ENCODE peak calls at places on chromosomes 7 and 10, in seven cellular contexts. N is stomach, B is GM23338, U is esophagus muscularis mucosa, V is fibroblast of lung, D is pancreas, T is prostate gland. G is an unnamed sample.

GRCh38 chr10:103238506-103239252 is 7.0 kb upstream of the RPEL1 start:
- DNase-seq in N (peak), B (peak), U (no peak), V (peak), D (no peak), T (no peak), G (peak)

GRCh38 chr7:140918236-140918635 is 6.5 kb downstream of the BRAF start:
- DNase-seq in N (no peak), B (no peak), U (no peak), V (no peak), D (no peak), T (no peak), G (no peak)

GRCh38 chr10:129761166-129761565 is 202.9 kb downstream of the EBF3 start:
- DNase-seq in N (peak), B (no peak), U (peak), V (no peak), D (no peak), T (no peak), G (no peak)

GRCh38 chr10:91672021-91672608 is 39.2 kb upstream of the PPP1R3C start:
- DNase-seq in N (no peak), B (peak), U (peak), V (peak), D (no peak), T (no peak), G (no peak)

GRCh38 chr7:84422790-84423189 is 228.2 kb upstream of the SEMA3A start:
- DNase-seq in N (no peak), B (no peak), U (no peak), V (peak), D (no peak), T (no peak), G (no peak)

GRCh38 chr7:78178319-78178718 is 379.7 kb downstream of the PHTF2 start:
- DNase-seq in N (no peak), B (no peak), U (no peak), V (peak), D (no peak), T (no peak), G (no peak)

GRCh38 chr10:71684356-71685173 is 35.0 kb downstream of the C10orf105 start:
- DNase-seq in N (no peak), B (no peak), U (no peak), V (no peak), D (no peak), T (no peak), G (no peak)

GRCh38 chr7:7539152-7539551 is 3.5 kb upstream of the COL28A1 start:
- DNase-seq in N (no peak), B (no peak), U (no peak), V (no peak), D (no peak), T (no peak), G (no peak)

GRCh38 chr7:134831862-134832261 is 52.4 kb downstream of the CALD1 start:
- DNase-seq in N (no peak), B (no peak), U (no peak), V (peak), D (no peak), T (no peak), G (no peak)

DNA sequence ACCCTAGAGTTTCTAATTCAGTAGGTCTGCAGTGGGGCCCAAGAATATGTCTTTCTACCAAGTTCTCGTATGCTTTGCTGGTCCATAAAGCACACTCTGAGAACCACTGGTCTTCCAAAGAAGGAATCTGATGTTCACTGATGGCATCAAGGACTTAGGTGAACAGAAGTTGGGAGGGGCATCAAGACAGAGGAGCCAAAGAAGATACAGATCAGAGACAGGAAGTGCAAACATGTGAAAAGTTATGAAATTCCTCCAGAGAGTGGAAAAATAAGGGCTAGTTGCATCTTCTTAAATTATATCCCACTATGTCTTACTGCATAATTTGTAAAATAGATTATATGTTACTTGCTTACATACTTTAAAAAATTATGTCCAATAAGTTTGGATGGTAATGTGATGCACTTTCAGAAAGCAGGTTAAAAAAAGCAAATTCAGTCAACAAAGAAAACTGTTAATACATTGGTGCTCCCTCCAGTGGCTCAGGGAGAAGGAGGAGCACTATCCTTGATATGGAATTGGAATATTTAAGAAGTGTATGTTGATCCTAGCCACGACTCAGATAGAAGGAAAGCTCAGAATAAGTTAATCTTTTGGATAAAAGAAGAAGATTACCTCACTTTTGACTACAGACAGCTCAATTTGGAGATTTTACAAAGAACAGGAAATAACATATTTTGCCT is 35.8 kb downstream of the CREB3L2 start:
- DNase-seq in N (no peak), B (no peak), U (no peak), V (no peak), D (no peak), T (no peak), G (no peak)
- TF ChIP-seq CTCF in N (no peak), B (no peak), U (no peak), V (peak), D (no peak), T (no peak), G (no peak)

DNA sequence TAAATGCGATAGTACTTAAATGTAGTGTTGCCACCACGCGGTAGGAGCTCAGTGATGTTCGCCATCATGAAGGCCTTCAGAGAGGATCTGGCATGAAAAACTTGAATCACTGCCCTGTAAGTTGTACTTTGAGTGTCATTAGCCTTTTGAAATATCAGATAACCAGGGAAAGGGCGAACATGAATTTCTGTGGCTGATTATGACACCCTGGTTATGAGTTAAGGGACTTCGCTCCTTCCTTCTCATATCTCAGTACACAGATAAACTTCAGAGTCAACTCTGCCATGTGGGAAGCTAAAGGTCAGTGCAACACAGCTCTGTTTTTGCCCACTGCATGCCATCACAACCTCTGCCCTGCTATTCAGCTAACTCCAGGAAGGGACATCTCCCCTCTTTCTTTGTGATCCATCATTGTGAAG is 8.9 kb upstream of the ACSL5 start:
- DNase-seq in N (no peak), B (no peak), U (no peak), V (no peak), D (no peak), T (no peak), G (peak)
- H3K27ac ChIP-seq in N (no peak), B (no peak), U (no peak), V (no peak), D (no peak), T (no peak), G (peak)

GRCh38 chr7:90192876-90193765 is 18.4 kb upstream of the STEAP2 start:
- DNase-seq in N (no peak), B (no peak), U (no peak), V (no peak), D (no peak), T (no peak), G (no peak)

GRCh38 chr7:90188281-90188680 is 23.3 kb upstream of the STEAP2 start:
- DNase-seq in N (no peak), B (no peak), U (no peak), V (no peak), D (peak), T (no peak), G (no peak)

GRCh38 chr7:90190995-90191394 is 20.5 kb upstream of the STEAP2 start:
- DNase-seq in N (no peak), B (no peak), U (no peak), V (no peak), D (no peak), T (no peak), G (no peak)

GRCh38 chr7:90194911-90195809 is 16.4 kb upstream of the STEAP2 start:
- DNase-seq in N (no peak), B (no peak), U (no peak), V (no peak), D (no peak), T (no peak), G (no peak)

DNA sequence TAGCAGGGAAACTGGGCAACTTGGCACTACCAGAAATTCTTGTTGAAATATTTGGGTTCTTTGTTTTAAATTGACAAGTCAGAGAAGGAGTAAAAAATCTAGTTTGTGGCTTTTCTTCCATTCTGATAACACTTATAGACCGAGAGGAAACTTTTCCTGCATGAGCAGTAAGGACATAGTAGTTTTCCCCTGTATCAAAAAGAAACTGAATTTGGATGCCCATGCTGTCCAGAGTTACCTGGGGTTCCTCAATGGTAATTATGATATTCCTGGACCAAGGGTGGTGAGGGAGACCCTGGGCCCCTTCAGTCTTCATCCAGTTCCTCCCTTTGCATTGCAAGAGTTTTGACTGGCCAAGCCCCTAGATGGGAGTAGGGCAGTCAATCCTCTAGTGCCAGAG is 19.9 kb upstream of the STEAP2 start:
- DNase-seq in N (no peak), B (peak), U (no peak), V (no peak), D (no peak), T (no peak), G (no peak)
- TF ChIP-seq CTCF in N (no peak), B (no peak), U (no peak), V (no peak), D (no peak), T (no peak), G (no peak)

GRCh38 chr7:93374345-93374940 is 142.3 kb downstream of the VPS50 start:
- DNase-seq in N (no peak), B (peak), U (no peak), V (peak), D (no peak), T (no peak), G (no peak)
- H3K27ac ChIP-seq in N (no peak), B (no peak), U (no peak), V (no peak), D (no peak), T (no peak), G (no peak)

GRCh38 chr10:126063353-126063791 is 167.0 kb downstream of the FANK1 start:
- DNase-seq in N (no peak), B (no peak), U (no peak), V (peak), D (no peak), T (no peak), G (no peak)
- TF ChIP-seq CTCF in N (no peak), B (no peak), U (no peak), V (no peak), D (no peak), T (no peak), G (no peak)

GRCh38 chr7:85829817-85830432 is 643.1 kb upstream of the SEMA3D start:
- DNase-seq in N (no peak), B (no peak), U (no peak), V (peak), D (no peak), T (no peak), G (no peak)

GRCh38 chr7:85830982-85831381 is 644.1 kb upstream of the SEMA3D start:
- DNase-seq in N (no peak), B (no peak), U (no peak), V (no peak), D (no peak), T (no peak), G (no peak)

GRCh38 chr7:85829176-85829575 is 642.3 kb upstream of the SEMA3D start:
- DNase-seq in N (no peak), B (no peak), U (no peak), V (no peak), D (no peak), T (no peak), G (no peak)

GRCh38 chr7:85833071-85833470 is 646.2 kb upstream of the SEMA3D start:
- DNase-seq in N (no peak), B (no peak), U (no peak), V (peak), D (no peak), T (no peak), G (no peak)

GRCh38 chr7:85828654-85829053 is 641.8 kb upstream of the SEMA3D start:
- DNase-seq in N (no peak), B (no peak), U (no peak), V (peak), D (no peak), T (no peak), G (no peak)
- H3K27ac ChIP-seq in N (no peak), B (no peak), U (no peak), V (no peak), D (no peak), T (no peak), G (no peak)

GRCh38 chr7:54541941-54542618 is at the start of gene VSTM2A:
- DNase-seq in N (no peak), B (peak), U (no peak), V (no peak), D (no peak), T (no peak), G (no peak)
- TF ChIP-seq CTCF in N (no peak), B (no peak), U (no peak), V (no peak), D (no peak), T (no peak), G (no peak)

GRCh38 chr10:63576501-63576900 is 55.3 kb downstream of the REEP3 start:
- DNase-seq in N (no peak), B (no peak), U (no peak), V (no peak), D (no peak), T (no peak), G (no peak)

GRCh38 chr10:63578501-63578900 is 57.3 kb downstream of the REEP3 start:
- DNase-seq in N (no peak), B (no peak), U (no peak), V (no peak), D (no peak), T (no peak), G (no peak)

DNA sequence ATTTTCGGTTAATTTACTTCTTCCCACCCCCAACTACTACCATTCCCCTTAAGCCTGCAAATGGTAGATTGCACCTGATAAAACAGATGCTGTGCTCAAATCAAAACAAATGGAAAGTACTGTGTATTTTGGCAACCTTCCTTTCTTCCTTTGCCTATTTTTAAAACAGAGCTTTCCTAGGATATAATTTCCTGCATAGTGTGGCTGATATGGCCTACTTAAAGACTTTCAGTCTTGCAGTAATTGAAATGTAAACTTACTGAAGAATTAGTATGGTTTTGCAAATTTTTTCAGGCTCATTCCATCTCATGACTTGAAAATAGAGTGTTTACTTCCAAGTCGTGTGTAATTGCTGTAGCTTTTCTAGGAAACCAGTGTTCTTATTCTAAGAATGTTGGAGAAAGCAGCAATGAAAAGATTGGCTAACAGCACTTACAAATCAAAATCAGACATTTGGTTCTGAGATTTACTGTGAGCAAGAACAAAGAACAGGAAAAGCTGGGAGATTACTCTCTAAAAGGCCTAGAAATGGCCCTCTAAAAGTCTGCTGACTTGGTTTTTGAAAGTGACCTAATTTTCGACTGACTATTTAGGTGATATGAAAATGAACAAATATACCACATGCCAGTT is 52.0 kb downstream of the REEP3 start:
- DNase-seq in N (no peak), B (no peak), U (no peak), V (peak), D (no peak), T (no peak), G (no peak)
- H3K27ac ChIP-seq in N (peak), B (peak), U (peak), V (peak), D (peak), T (peak), G (no peak)

GRCh38 chr10:67788028-67788886 is 49.7 kb downstream of the DNAJC12 start:
- DNase-seq in N (peak), B (peak), U (no peak), V (peak), D (peak), T (no peak), G (peak)
- TF ChIP-seq CTCF in N (peak), B (peak), U (peak), V (peak), D (peak), T (no peak), G (peak)

G was measured in Peyer's patch.